ENCODE peak calls at places on chromosomes 5 and 9, in eight cellular contexts. One of them, this sample, is unnamed. For H3K27me3 and H3K4me1, the result is how much of the 10 kb centered on the place peaks cover.

GRCh38 chr5:76542887-76543690 is 80.1 kb downstream of the F2RL2 start:
- DNase-seq in esophagus squamous epithelium: no peak
- DNase-seq in sigmoid colon: no peak
- DNase-seq in uterus: no peak
- DNase-seq in ovary: no peak
- DNase-seq in breast epithelium: no peak
- DNase-seq in spleen: peak
- DNase-seq in stomach: peak
- DNase-seq in this sample: no peak

GRCh38 chr5:160906077-160906476 is 54.1 kb upstream of the ATP10B start:
- DNase-seq in breast epithelium: no peak
- DNase-seq in spleen: no peak
- DNase-seq in sigmoid colon: no peak
- DNase-seq in stomach: no peak
- DNase-seq in ovary: no peak
- DNase-seq in esophagus squamous epithelium: no peak
- DNase-seq in uterus: no peak
- DNase-seq in this sample: no peak

GRCh38 chr5:169911448-169912212 is 68.7 kb downstream of the INSYN2B start:
- DNase-seq in stomach: no peak
- DNase-seq in uterus: no peak
- DNase-seq in ovary: no peak
- DNase-seq in spleen: no peak
- DNase-seq in sigmoid colon: no peak
- DNase-seq in breast epithelium: no peak
- DNase-seq in esophagus squamous epithelium: no peak
- DNase-seq in this sample: no peak

GRCh38 chr5:17763301-17763700 is 129.0 kb downstream of the TAF11L14 start:
- DNase-seq in breast epithelium: no peak
- DNase-seq in sigmoid colon: no peak
- DNase-seq in spleen: no peak
- DNase-seq in uterus: no peak
- DNase-seq in stomach: no peak
- DNase-seq in esophagus squamous epithelium: no peak
- DNase-seq in ovary: no peak
- DNase-seq in this sample: no peak

GRCh38 chr5:58071566-58071965 is 388.3 kb downstream of the PLK2 start:
- DNase-seq in ovary: no peak
- DNase-seq in stomach: no peak
- DNase-seq in breast epithelium: no peak
- DNase-seq in uterus: peak
- DNase-seq in esophagus squamous epithelium: no peak
- DNase-seq in spleen: no peak
- DNase-seq in sigmoid colon: no peak
- DNase-seq in this sample: peak

GRCh38 chr9:32839013-32839442 is 55.7 kb downstream of the TMEM215 start:
- DNase-seq in stomach: no peak
- DNase-seq in sigmoid colon: no peak
- DNase-seq in ovary: no peak
- DNase-seq in spleen: no peak
- DNase-seq in uterus: no peak
- DNase-seq in esophagus squamous epithelium: no peak
- DNase-seq in breast epithelium: no peak
- DNase-seq in this sample: no peak

GRCh38 chr5:102762095-102762534 is 7.0 kb downstream of the PAM start:
- DNase-seq in esophagus squamous epithelium: no peak
- DNase-seq in ovary: no peak
- DNase-seq in sigmoid colon: no peak
- DNase-seq in spleen: no peak
- DNase-seq in stomach: no peak
- DNase-seq in breast epithelium: no peak
- DNase-seq in uterus: no peak
- DNase-seq in this sample: no peak

GRCh38 chr9:37364751-37365360 is 57.6 kb upstream of the GRHPR start:
- DNase-seq in spleen: no peak
- DNase-seq in breast epithelium: no peak
- DNase-seq in sigmoid colon: no peak
- DNase-seq in uterus: no peak
- DNase-seq in ovary: no peak
- DNase-seq in esophagus squamous epithelium: no peak
- DNase-seq in stomach: no peak
- DNase-seq in this sample: no peak

GRCh38 chr5:66197764-66198405 is 53.8 kb downstream of the SREK1 start:
- DNase-seq in ovary: no peak
- DNase-seq in breast epithelium: no peak
- DNase-seq in sigmoid colon: no peak
- DNase-seq in esophagus squamous epithelium: no peak
- DNase-seq in uterus: no peak
- DNase-seq in spleen: no peak
- DNase-seq in stomach: no peak
- DNase-seq in this sample: no peak

GRCh38 chr5:159908201-159908940 is 7.9 kb upstream of the ADRA1B start:
- DNase-seq in esophagus squamous epithelium: no peak
- DNase-seq in breast epithelium: no peak
- DNase-seq in sigmoid colon: no peak
- DNase-seq in stomach: no peak
- DNase-seq in ovary: no peak
- DNase-seq in uterus: no peak
- DNase-seq in spleen: no peak
- DNase-seq in this sample: no peak

GRCh38 chr9:120712539-120713031 is 1.7 kb downstream of the MEGF9 start:
- DNase-seq in breast epithelium: no peak
- DNase-seq in esophagus squamous epithelium: no peak
- DNase-seq in ovary: no peak
- DNase-seq in sigmoid colon: no peak
- DNase-seq in uterus: no peak
- DNase-seq in stomach: no peak
- DNase-seq in spleen: no peak
- DNase-seq in this sample: no peak

GRCh38 chr9:129939426-129939825 is 103.6 kb downstream of the FNBP1 start:
- DNase-seq in stomach: no peak
- DNase-seq in sigmoid colon: no peak
- DNase-seq in uterus: no peak
- DNase-seq in ovary: no peak
- DNase-seq in breast epithelium: no peak
- DNase-seq in esophagus squamous epithelium: no peak
- DNase-seq in spleen: no peak
- DNase-seq in this sample: no peak

GRCh38 chr9:136289651-136290507 is 14.0 kb downstream of the CCDC187 start:
- DNase-seq in spleen: no peak
- DNase-seq in esophagus squamous epithelium: no peak
- DNase-seq in ovary: no peak
- DNase-seq in stomach: no peak
- DNase-seq in uterus: no peak
- DNase-seq in breast epithelium: no peak
- DNase-seq in sigmoid colon: no peak
- DNase-seq in this sample: no peak

GRCh38 chr9:81855538-81855937 is 72.7 kb upstream of the SPATA31D4 start:
- DNase-seq in breast epithelium: no peak
- DNase-seq in ovary: no peak
- DNase-seq in spleen: no peak
- DNase-seq in sigmoid colon: no peak
- DNase-seq in uterus: no peak
- DNase-seq in stomach: no peak
- DNase-seq in esophagus squamous epithelium: no peak
- DNase-seq in this sample: no peak

GRCh38 chr9:116002181-116002580 is 151.4 kb upstream of the PAPPA start:
- DNase-seq in esophagus squamous epithelium: no peak
- DNase-seq in ovary: no peak
- DNase-seq in uterus: no peak
- DNase-seq in spleen: no peak
- DNase-seq in sigmoid colon: no peak
- DNase-seq in stomach: no peak
- DNase-seq in breast epithelium: no peak
- DNase-seq in this sample: no peak

GRCh38 chr5:14374100-14374499 is 207.5 kb upstream of the OTULINL start:
- DNase-seq in uterus: no peak
- DNase-seq in spleen: no peak
- DNase-seq in stomach: no peak
- DNase-seq in sigmoid colon: no peak
- DNase-seq in breast epithelium: no peak
- DNase-seq in esophagus squamous epithelium: no peak
- DNase-seq in ovary: no peak
- DNase-seq in this sample: no peak

GRCh38 chr5:103411721-103412120 is 150.9 kb downstream of the NUDT12 start:
- DNase-seq in sigmoid colon: no peak
- DNase-seq in stomach: no peak
- DNase-seq in uterus: no peak
- DNase-seq in esophagus squamous epithelium: no peak
- DNase-seq in ovary: no peak
- DNase-seq in spleen: no peak
- DNase-seq in breast epithelium: no peak
- DNase-seq in this sample: no peak

GRCh38 chr9:134800791-134801339 is 79.7 kb upstream of the FCN2 start:
- DNase-seq in spleen: no peak
- DNase-seq in ovary: peak
- DNase-seq in esophagus squamous epithelium: no peak
- DNase-seq in breast epithelium: no peak
- DNase-seq in sigmoid colon: no peak
- DNase-seq in stomach: no peak
- DNase-seq in uterus: peak
- DNase-seq in this sample: peak

GRCh38 chr9:2809692-2810423 is 34.0 kb downstream of the PUM3 start:
- DNase-seq in ovary: no peak
- DNase-seq in stomach: no peak
- DNase-seq in spleen: no peak
- DNase-seq in uterus: no peak
- DNase-seq in sigmoid colon: no peak
- DNase-seq in breast epithelium: no peak
- DNase-seq in esophagus squamous epithelium: no peak
- DNase-seq in this sample: no peak

GRCh38 chr5:38931731-38932130 is 85.9 kb downstream of the OSMR start:
- DNase-seq in uterus: no peak
- DNase-seq in sigmoid colon: no peak
- DNase-seq in ovary: no peak
- DNase-seq in stomach: no peak
- DNase-seq in spleen: no peak
- DNase-seq in esophagus squamous epithelium: no peak
- DNase-seq in breast epithelium: no peak
- DNase-seq in this sample: no peak

DNA sequence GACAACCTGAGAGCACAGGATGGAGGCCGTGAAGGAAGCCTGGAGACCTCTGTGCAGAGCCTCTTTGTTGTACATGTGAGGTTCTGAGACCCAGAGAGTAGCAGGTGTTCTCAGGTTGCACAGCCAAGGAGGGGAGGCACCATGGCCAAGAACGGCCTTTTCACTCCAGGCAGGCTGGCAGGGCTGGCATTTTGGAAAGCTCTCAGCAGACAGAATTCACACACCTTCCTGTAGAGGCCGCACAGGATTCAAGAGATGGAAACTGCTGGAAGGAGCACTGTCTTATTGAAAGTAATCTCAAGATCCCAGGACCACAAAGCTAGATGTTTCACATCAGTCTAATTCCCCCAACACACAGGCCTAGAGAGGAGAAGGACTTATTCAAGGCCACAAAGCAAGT is 52.8 kb upstream of the XPA start:
- DNase-seq in breast epithelium: no peak
- DNase-seq in spleen: no peak
- DNase-seq in ovary: no peak
- DNase-seq in esophagus squamous epithelium: no peak
- DNase-seq in uterus: no peak
- DNase-seq in stomach: no peak
- DNase-seq in sigmoid colon: no peak
- DNase-seq in this sample: no peak
- H3K27me3 ChIP-seq in breast epithelium: under half
- H3K27me3 ChIP-seq in spleen: under half
- H3K27me3 ChIP-seq in ovary: under half
- H3K27me3 ChIP-seq in esophagus squamous epithelium: under half
- H3K27me3 ChIP-seq in uterus: under half
- H3K27me3 ChIP-seq in stomach: under half
- H3K27me3 ChIP-seq in sigmoid colon: under half
- H3K27me3 ChIP-seq in this sample: under half

DNA sequence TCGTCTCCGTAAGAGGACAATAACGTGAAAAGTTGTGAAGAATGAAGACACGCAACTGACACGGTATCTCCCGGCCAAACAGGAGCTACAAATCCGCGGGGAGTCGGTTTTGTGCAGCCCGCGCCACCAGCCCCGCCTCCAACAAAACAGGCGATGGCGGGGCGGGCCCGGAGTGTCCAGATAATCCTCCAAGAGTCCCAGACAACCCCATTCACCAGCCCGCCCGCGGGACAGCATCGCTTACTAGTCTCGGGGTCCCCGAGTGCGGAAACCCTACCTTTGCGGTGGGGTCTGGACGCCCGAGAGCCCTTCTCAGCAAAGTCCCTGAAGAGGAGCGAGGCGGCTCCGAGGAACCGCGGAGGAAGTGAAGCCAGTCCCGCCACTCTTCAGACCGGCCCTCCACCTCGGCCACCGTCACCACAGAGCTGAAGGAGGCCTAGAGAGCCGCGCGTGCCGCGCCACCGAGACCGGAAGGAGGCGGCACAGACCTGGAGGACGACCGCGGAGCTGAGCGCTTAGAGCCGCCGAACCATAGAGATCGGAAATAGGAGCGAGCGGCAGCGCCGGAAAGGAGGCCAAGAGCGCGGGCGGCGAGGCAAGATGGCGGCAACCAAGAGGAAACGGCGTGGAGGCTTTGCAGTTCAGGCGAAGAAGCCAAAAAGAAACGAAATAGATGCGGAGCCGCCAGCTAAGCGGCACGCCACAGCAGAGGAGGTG is at the start of the genes BRIX1 and RAD1:
- DNase-seq in spleen: peak
- DNase-seq in stomach: peak
- DNase-seq in breast epithelium: peak
- DNase-seq in esophagus squamous epithelium: peak
- DNase-seq in ovary: peak
- DNase-seq in uterus: peak
- DNase-seq in sigmoid colon: peak
- DNase-seq in this sample: peak
- TF ChIP-seq POLR2A in spleen: no peak
- TF ChIP-seq POLR2A in stomach: no peak
- TF ChIP-seq POLR2A in breast epithelium: no peak
- TF ChIP-seq POLR2A in esophagus squamous epithelium: peak
- TF ChIP-seq POLR2A in ovary: peak
- TF ChIP-seq POLR2A in uterus: peak
- TF ChIP-seq POLR2A in sigmoid colon: peak
- TF ChIP-seq POLR2A in this sample: peak

DNA sequence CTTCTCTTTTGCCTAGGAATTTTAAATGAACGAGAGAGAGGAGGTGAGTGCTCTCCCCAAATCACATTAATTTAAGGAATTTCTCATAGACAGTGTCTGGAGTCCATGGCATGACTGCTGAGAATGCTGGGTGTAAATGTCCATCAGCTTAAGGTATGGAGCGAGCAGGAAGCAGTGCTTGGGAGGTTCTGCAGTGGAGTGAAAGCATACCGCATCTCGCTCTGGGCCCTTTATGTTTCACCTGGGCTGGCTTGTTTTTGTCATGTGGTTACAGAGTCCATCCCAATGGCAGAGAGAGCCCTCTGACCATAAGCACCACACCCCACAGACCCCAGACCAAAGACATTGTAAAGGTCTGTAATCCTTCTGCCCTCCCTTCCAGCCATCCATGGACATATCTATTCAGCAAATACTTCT is 20.6 kb upstream of the TNFAIP8 start:
- DNase-seq in uterus: no peak
- DNase-seq in sigmoid colon: no peak
- DNase-seq in esophagus squamous epithelium: no peak
- DNase-seq in breast epithelium: no peak
- DNase-seq in spleen: no peak
- DNase-seq in stomach: no peak
- DNase-seq in ovary: no peak
- DNase-seq in this sample: no peak
- H3K4me1 ChIP-seq in uterus: under half
- H3K4me1 ChIP-seq in sigmoid colon: under half
- H3K4me1 ChIP-seq in esophagus squamous epithelium: under half
- H3K4me1 ChIP-seq in breast epithelium: under half
- H3K4me1 ChIP-seq in spleen: half or more
- H3K4me1 ChIP-seq in stomach: under half
- H3K4me1 ChIP-seq in ovary: under half
- H3K4me1 ChIP-seq in this sample: under half

GRCh38 chr5:144202725-144203124 is 32.1 kb downstream of the KCTD16 start:
- DNase-seq in spleen: no peak
- DNase-seq in uterus: no peak
- DNase-seq in breast epithelium: no peak
- DNase-seq in stomach: no peak
- DNase-seq in sigmoid colon: no peak
- DNase-seq in ovary: no peak
- DNase-seq in esophagus squamous epithelium: no peak
- DNase-seq in this sample: no peak
- H3K27me3 ChIP-seq in spleen: under half
- H3K27me3 ChIP-seq in uterus: under half
- H3K27me3 ChIP-seq in breast epithelium: under half
- H3K27me3 ChIP-seq in stomach: under half
- H3K27me3 ChIP-seq in sigmoid colon: under half
- H3K27me3 ChIP-seq in ovary: under half
- H3K27me3 ChIP-seq in esophagus squamous epithelium: under half
- H3K27me3 ChIP-seq in this sample: under half